ENCODE peak calls at places on chromosomes 7 and 10, in four cellular contexts. T is non-pigmented ciliary epithelial cell; F is effector CD4-positive, alpha-beta T cell; I is psoas muscle. X is an unnamed sample.

GRCh38 chr7:50793115-50793946 is 10.6 kb upstream of the GRB10 start:
- DNase-seq in F (no peak), T (no peak), I (peak; percentile 76), X (no peak)

GRCh38 chr10:22369433-22370072 is 24.3 kb downstream of the SPAG6 start:
- DNase-seq in T (no peak), F (no peak), I (no peak), X (no peak)

GRCh38 chr7:2008101-2008935 is 224.4 kb downstream of the MAD1L1 start:
- DNase-seq in T (no peak), I (peak; percentile 10), F (no peak), X (no peak)

GRCh38 chr10:97760461-97761257 is 11.1 kb downstream of the SFRP5 start:
- DNase-seq in F (no peak), T (no peak), I (no peak), X (no peak)

GRCh38 chr10:128152741-128153583 is 26.7 kb upstream of the MKI67 start:
- DNase-seq in I (no peak), F (no peak), T (no peak), X (no peak)

GRCh38 chr10:108469940-108470339 is 1305.4 kb upstream of the SORCS1 start:
- DNase-seq in F (no peak), T (no peak), I (no peak), X (no peak)

GRCh38 chr10:104350146-104350635 is 3.4 kb upstream of the CFAP58 start:
- DNase-seq in I (no peak), T (no peak), F (no peak), X (no peak)

GRCh38 chr7:107924841-107925490 is 34.0 kb downstream of the DLD start:
- DNase-seq in T (no peak), I (no peak), F (no peak), X (no peak)

GRCh38 chr10:115491526-115492140 is 398.5 kb downstream of the ATRNL1 start:
- DNase-seq in F (no peak), I (no peak), T (no peak), X (no peak)